ENCODE peak calls at places on chromosome 11, in seven cellular contexts. One of them, this sample, is unnamed. For H3K4me1, the result is how much of the 10 kb centered on the place peaks cover.

GRCh38 chr11:62556872-62557631 is 10.4 kb upstream of the AHNAK start:
- DNase-seq in A549: no peak
- DNase-seq in Peyer's patch: no peak
- DNase-seq in SK-N-SH: no peak
- DNase-seq in left ventricle myocardium inferior: no peak
- DNase-seq in GM23338: no peak
- DNase-seq in astrocyte: no peak
- DNase-seq in this sample: no peak

GRCh38 chr11:103993502-103993901 is 42.9 kb upstream of the DDI1 start:
- DNase-seq in A549: no peak
- DNase-seq in Peyer's patch: no peak
- DNase-seq in SK-N-SH: no peak
- DNase-seq in left ventricle myocardium inferior: no peak
- DNase-seq in GM23338: no peak
- DNase-seq in astrocyte: peak
- DNase-seq in this sample: no peak

GRCh38 chr11:131819845-131820244 is 449.4 kb downstream of the NTM start:
- DNase-seq in A549: no peak
- DNase-seq in Peyer's patch: no peak
- DNase-seq in SK-N-SH: no peak
- DNase-seq in left ventricle myocardium inferior: no peak
- DNase-seq in GM23338: no peak
- DNase-seq in astrocyte: no peak
- DNase-seq in this sample: no peak

GRCh38 chr11:65695459-65696241 is 16.4 kb upstream of the KAT5 start:
- DNase-seq in A549: no peak
- DNase-seq in Peyer's patch: no peak
- DNase-seq in SK-N-SH: no peak
- DNase-seq in left ventricle myocardium inferior: no peak
- DNase-seq in GM23338: no peak
- DNase-seq in astrocyte: no peak
- DNase-seq in this sample: peak

GRCh38 chr11:117179048-117179999 is 781 bp downstream of the SIDT2 start:
- DNase-seq in A549: no peak
- DNase-seq in Peyer's patch: peak
- DNase-seq in SK-N-SH: no peak
- DNase-seq in left ventricle myocardium inferior: peak
- DNase-seq in GM23338: no peak
- DNase-seq in astrocyte: peak
- DNase-seq in this sample: peak

GRCh38 chr11:71964641-71965040 is 34.1 kb upstream of the IL18BP start:
- DNase-seq in A549: no peak
- DNase-seq in Peyer's patch: no peak
- DNase-seq in SK-N-SH: no peak
- DNase-seq in left ventricle myocardium inferior: no peak
- DNase-seq in GM23338: no peak
- DNase-seq in astrocyte: no peak
- DNase-seq in this sample: no peak

GRCh38 chr11:65558002-65558784 is at the start of gene LTBP3:
- DNase-seq in A549: peak
- DNase-seq in Peyer's patch: peak
- DNase-seq in SK-N-SH: peak
- DNase-seq in left ventricle myocardium inferior: peak
- DNase-seq in GM23338: peak
- DNase-seq in astrocyte: peak
- DNase-seq in this sample: peak

GRCh38 chr11:49208006-49208721 is at the start of gene FOLH1:
- DNase-seq in A549: no peak
- DNase-seq in Peyer's patch: peak
- DNase-seq in SK-N-SH: peak
- DNase-seq in left ventricle myocardium inferior: peak
- DNase-seq in GM23338: peak
- DNase-seq in astrocyte: no peak
- DNase-seq in this sample: peak

GRCh38 chr11:123174196-123175183 is 20.6 kb downstream of the CLMP start:
- DNase-seq in A549: peak
- DNase-seq in Peyer's patch: no peak
- DNase-seq in SK-N-SH: no peak
- DNase-seq in left ventricle myocardium inferior: no peak
- DNase-seq in GM23338: peak
- DNase-seq in astrocyte: peak
- DNase-seq in this sample: no peak

GRCh38 chr11:111913997-111914396 is 1.5 kb downstream of the HSPB2 start:
- DNase-seq in A549: no peak
- DNase-seq in Peyer's patch: no peak
- DNase-seq in SK-N-SH: no peak
- DNase-seq in left ventricle myocardium inferior: no peak
- DNase-seq in GM23338: no peak
- DNase-seq in astrocyte: peak
- DNase-seq in this sample: peak

GRCh38 chr11:72239849-72240460 is 4.0 kb downstream of the PHOX2A start:
- DNase-seq in A549: no peak
- DNase-seq in Peyer's patch: peak
- DNase-seq in SK-N-SH: no peak
- DNase-seq in left ventricle myocardium inferior: peak
- DNase-seq in GM23338: peak
- DNase-seq in astrocyte: no peak
- DNase-seq in this sample: no peak

GRCh38 chr11:45450189-45450588 is 164.0 kb upstream of the SYT13 start:
- DNase-seq in A549: no peak
- DNase-seq in Peyer's patch: no peak
- DNase-seq in SK-N-SH: no peak
- DNase-seq in left ventricle myocardium inferior: no peak
- DNase-seq in GM23338: no peak
- DNase-seq in astrocyte: peak
- DNase-seq in this sample: no peak

GRCh38 chr11:75238595-75239245 is 1.9 kb upstream of the TPBGL start:
- DNase-seq in A549: no peak
- DNase-seq in Peyer's patch: no peak
- DNase-seq in SK-N-SH: peak
- DNase-seq in left ventricle myocardium inferior: no peak
- DNase-seq in GM23338: no peak
- DNase-seq in astrocyte: no peak
- DNase-seq in this sample: no peak

GRCh38 chr11:73965076-73965763 is 14.4 kb downstream of the DNAJB13 start:
- DNase-seq in A549: peak
- DNase-seq in Peyer's patch: no peak
- DNase-seq in SK-N-SH: no peak
- DNase-seq in left ventricle myocardium inferior: no peak
- DNase-seq in GM23338: peak
- DNase-seq in astrocyte: no peak
- DNase-seq in this sample: no peak

GRCh38 chr11:118152552-118153471 is at the start of gene SCN4B:
- DNase-seq in A549: peak
- DNase-seq in Peyer's patch: peak
- DNase-seq in SK-N-SH: peak
- DNase-seq in left ventricle myocardium inferior: peak
- DNase-seq in GM23338: peak
- DNase-seq in astrocyte: peak
- DNase-seq in this sample: peak

GRCh38 chr11:61533401-61533800 is 24.9 kb downstream of the LRRC10B start:
- DNase-seq in A549: no peak
- DNase-seq in Peyer's patch: peak
- DNase-seq in SK-N-SH: no peak
- DNase-seq in left ventricle myocardium inferior: no peak
- DNase-seq in GM23338: no peak
- DNase-seq in astrocyte: no peak
- DNase-seq in this sample: no peak

GRCh38 chr11:3859373-3859881 is 4.0 kb downstream of the STIM1 start:
- DNase-seq in A549: no peak
- DNase-seq in Peyer's patch: no peak
- DNase-seq in SK-N-SH: no peak
- DNase-seq in left ventricle myocardium inferior: peak
- DNase-seq in GM23338: peak
- DNase-seq in astrocyte: no peak
- DNase-seq in this sample: no peak
- H3K4me1 ChIP-seq in A549: half or more
- H3K4me1 ChIP-seq in Peyer's patch: under half
- H3K4me1 ChIP-seq in SK-N-SH: under half
- H3K4me1 ChIP-seq in left ventricle myocardium inferior: half or more
- H3K4me1 ChIP-seq in GM23338: under half
- H3K4me1 ChIP-seq in astrocyte: under half
- H3K4me1 ChIP-seq in this sample: under half

GRCh38 chr11:1843098-1843473 is 4.3 kb downstream of the TNNI2 start:
- DNase-seq in A549: no peak
- DNase-seq in Peyer's patch: no peak
- DNase-seq in SK-N-SH: no peak
- DNase-seq in left ventricle myocardium inferior: no peak
- DNase-seq in GM23338: no peak
- DNase-seq in astrocyte: no peak
- DNase-seq in this sample: no peak

GRCh38 chr11:1840780-1841480 is 2.1 kb downstream of the TNNI2 start:
- DNase-seq in A549: no peak
- DNase-seq in Peyer's patch: peak
- DNase-seq in SK-N-SH: no peak
- DNase-seq in left ventricle myocardium inferior: peak
- DNase-seq in GM23338: no peak
- DNase-seq in astrocyte: no peak
- DNase-seq in this sample: no peak

GRCh38 chr11:1842149-1843097 is 3.6 kb downstream of the TNNI2 start:
- DNase-seq in A549: no peak
- DNase-seq in Peyer's patch: no peak
- DNase-seq in SK-N-SH: no peak
- DNase-seq in left ventricle myocardium inferior: peak
- DNase-seq in GM23338: no peak
- DNase-seq in astrocyte: no peak
- DNase-seq in this sample: no peak

GRCh38 chr11:1839924-1840779 is 1.4 kb downstream of the TNNI2 start:
- DNase-seq in A549: no peak
- DNase-seq in Peyer's patch: peak
- DNase-seq in SK-N-SH: no peak
- DNase-seq in left ventricle myocardium inferior: peak
- DNase-seq in GM23338: no peak
- DNase-seq in astrocyte: no peak
- DNase-seq in this sample: no peak

GRCh38 chr11:1841511-1842148 is 2.8 kb downstream of the TNNI2 start:
- DNase-seq in A549: no peak
- DNase-seq in Peyer's patch: peak
- DNase-seq in SK-N-SH: no peak
- DNase-seq in left ventricle myocardium inferior: peak
- DNase-seq in GM23338: no peak
- DNase-seq in astrocyte: no peak
- DNase-seq in this sample: no peak
- H3K4me1 ChIP-seq in A549: under half
- H3K4me1 ChIP-seq in Peyer's patch: half or more
- H3K4me1 ChIP-seq in SK-N-SH: under half
- H3K4me1 ChIP-seq in left ventricle myocardium inferior: half or more
- H3K4me1 ChIP-seq in GM23338: under half
- H3K4me1 ChIP-seq in astrocyte: under half
- H3K4me1 ChIP-seq in this sample: under half

GRCh38 chr11:95700471-95700817 is 89.1 kb downstream of the FAM76B start:
- DNase-seq in A549: no peak
- DNase-seq in Peyer's patch: no peak
- DNase-seq in SK-N-SH: no peak
- DNase-seq in left ventricle myocardium inferior: no peak
- DNase-seq in GM23338: no peak
- DNase-seq in astrocyte: no peak
- DNase-seq in this sample: no peak
- H3K4me1 ChIP-seq in A549: under half
- H3K4me1 ChIP-seq in Peyer's patch: under half
- H3K4me1 ChIP-seq in SK-N-SH: under half
- H3K4me1 ChIP-seq in left ventricle myocardium inferior: under half
- H3K4me1 ChIP-seq in GM23338: under half
- H3K4me1 ChIP-seq in astrocyte: under half
- H3K4me1 ChIP-seq in this sample: under half

GRCh38 chr11:69093106-69093505 is 44.4 kb downstream of the TPCN2 start:
- DNase-seq in A549: no peak
- DNase-seq in Peyer's patch: no peak
- DNase-seq in SK-N-SH: no peak
- DNase-seq in left ventricle myocardium inferior: no peak
- DNase-seq in GM23338: no peak
- DNase-seq in astrocyte: no peak
- DNase-seq in this sample: no peak
- H3K4me1 ChIP-seq in A549: under half
- H3K4me1 ChIP-seq in Peyer's patch: under half
- H3K4me1 ChIP-seq in SK-N-SH: under half
- H3K4me1 ChIP-seq in left ventricle myocardium inferior: under half
- H3K4me1 ChIP-seq in GM23338: under half
- H3K4me1 ChIP-seq in astrocyte: under half
- H3K4me1 ChIP-seq in this sample: under half

DNA sequence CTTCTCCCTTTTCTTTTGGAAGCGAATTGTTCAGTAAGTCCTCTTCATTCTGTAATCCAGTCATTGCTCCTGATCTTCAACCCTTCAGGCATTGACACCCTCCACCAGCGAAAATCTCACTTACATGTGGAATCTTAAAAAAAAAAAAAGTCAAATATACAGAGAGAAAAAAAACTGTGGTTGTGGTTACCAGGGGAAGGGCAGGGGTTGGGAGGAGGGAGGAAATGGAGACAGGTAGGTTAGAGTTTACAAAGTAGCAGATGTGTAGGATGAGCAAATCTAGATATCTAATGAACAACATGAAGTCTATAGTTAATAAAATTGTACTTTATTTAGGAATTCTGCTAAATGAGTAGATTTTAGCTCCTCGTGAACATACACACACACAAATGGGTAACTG is 17.7 kb upstream of the TMEM123 start:
- DNase-seq in A549: no peak
- DNase-seq in Peyer's patch: no peak
- DNase-seq in SK-N-SH: no peak
- DNase-seq in left ventricle myocardium inferior: no peak
- DNase-seq in GM23338: no peak
- DNase-seq in astrocyte: no peak
- DNase-seq in this sample: no peak
- H3K4me1 ChIP-seq in A549: under half
- H3K4me1 ChIP-seq in Peyer's patch: under half
- H3K4me1 ChIP-seq in SK-N-SH: under half
- H3K4me1 ChIP-seq in left ventricle myocardium inferior: under half
- H3K4me1 ChIP-seq in GM23338: under half
- H3K4me1 ChIP-seq in astrocyte: under half
- H3K4me1 ChIP-seq in this sample: under half

GRCh38 chr11:1750840-1751520 is 585 bp upstream of the IFITM10 start:
- DNase-seq in A549: no peak
- DNase-seq in Peyer's patch: no peak
- DNase-seq in SK-N-SH: peak
- DNase-seq in left ventricle myocardium inferior: no peak
- DNase-seq in GM23338: no peak
- DNase-seq in astrocyte: no peak
- DNase-seq in this sample: no peak

GRCh38 chr11:1750481-1750839 is at the start of gene IFITM10:
- DNase-seq in A549: no peak
- DNase-seq in Peyer's patch: no peak
- DNase-seq in SK-N-SH: peak
- DNase-seq in left ventricle myocardium inferior: peak
- DNase-seq in GM23338: peak
- DNase-seq in astrocyte: no peak
- DNase-seq in this sample: no peak

GRCh38 chr11:1751999-1752906 is 1.9 kb upstream of the IFITM10 start:
- DNase-seq in A549: no peak
- DNase-seq in Peyer's patch: no peak
- DNase-seq in SK-N-SH: peak
- DNase-seq in left ventricle myocardium inferior: no peak
- DNase-seq in GM23338: no peak
- DNase-seq in astrocyte: no peak
- DNase-seq in this sample: no peak

GRCh38 chr11:1752907-1753425 is 2.6 kb upstream of the IFITM10 start:
- DNase-seq in A549: no peak
- DNase-seq in Peyer's patch: no peak
- DNase-seq in SK-N-SH: peak
- DNase-seq in left ventricle myocardium inferior: no peak
- DNase-seq in GM23338: no peak
- DNase-seq in astrocyte: no peak
- DNase-seq in this sample: no peak

GRCh38 chr11:1751521-1751921 is 1.1 kb upstream of the IFITM10 start:
- DNase-seq in A549: no peak
- DNase-seq in Peyer's patch: no peak
- DNase-seq in SK-N-SH: no peak
- DNase-seq in left ventricle myocardium inferior: peak
- DNase-seq in GM23338: no peak
- DNase-seq in astrocyte: no peak
- DNase-seq in this sample: no peak
- H3K4me1 ChIP-seq in A549: under half
- H3K4me1 ChIP-seq in Peyer's patch: under half
- H3K4me1 ChIP-seq in SK-N-SH: under half
- H3K4me1 ChIP-seq in left ventricle myocardium inferior: half or more
- H3K4me1 ChIP-seq in GM23338: under half
- H3K4me1 ChIP-seq in astrocyte: under half
- H3K4me1 ChIP-seq in this sample: under half

This sample was measured in endothelial cell of umbilical vein.